ENCODE peak calls at places on chromosomes 12 and 14, in ten cellular contexts. B, N, P, T, U, V, R, I, S and E are unnamed samples.

GRCh38 chr12:66085213-66085612 is 45.3 kb downstream of the LLPH start:
- DNase-seq in B (no peak), N (no peak), P (no peak), T (no peak), U (no peak), V (no peak), R (no peak), I (no peak), S (no peak), E (no peak)

GRCh38 chr12:42696424-42697149 is 107.0 kb upstream of the PRICKLE1 start:
- DNase-seq in B (peak), N (no peak), P (peak), T (no peak), U (no peak), V (no peak), R (no peak), I (peak), S (peak), E (no peak)

GRCh38 chr14:61472025-61472672 is 150.8 kb downstream of the PRKCH start:
- DNase-seq in B (peak), N (no peak), P (no peak), T (peak), U (peak), V (no peak), R (no peak), I (peak), S (no peak), E (peak)

GRCh38 chr14:68842298-68842697 is 49.4 kb upstream of the ZFP36L1 start:
- DNase-seq in B (no peak), N (no peak), P (peak), T (no peak), U (no peak), V (no peak), R (no peak), I (no peak), S (no peak), E (no peak)

GRCh38 chr14:67934087-67934486 is 114.5 kb downstream of the RAD51B start:
- DNase-seq in B (peak), N (peak), P (peak), T (peak), U (peak), V (peak), R (peak), I (peak), S (no peak), E (peak)

GRCh38 chr12:11746024-11746771 is 96.7 kb downstream of the ETV6 start:
- DNase-seq in B (no peak), N (no peak), P (no peak), T (no peak), U (no peak), V (no peak), R (no peak), I (peak), S (no peak), E (peak)

GRCh38 chr14:65095633-65096205 is 6.6 kb downstream of the MAX start:
- DNase-seq in B (peak), N (no peak), P (peak), T (peak), U (peak), V (no peak), R (no peak), I (peak), S (peak), E (peak)

GRCh38 chr12:55745361-55746146 is 2.6 kb downstream of the GDF11 start:
- DNase-seq in B (peak), N (peak), P (no peak), T (no peak), U (no peak), V (no peak), R (no peak), I (peak), S (no peak), E (no peak)

GRCh38 chr12:48286665-48287064 is 64.1 kb downstream of the ZNF641 start:
- DNase-seq in B (no peak), N (peak), P (no peak), T (no peak), U (no peak), V (no peak), R (no peak), I (peak), S (no peak), E (no peak)

GRCh38 chr12:121767525-121768016 is 25.9 kb downstream of the RHOF start:
- DNase-seq in B (peak), N (no peak), P (peak), T (no peak), U (no peak), V (no peak), R (no peak), I (peak), S (no peak), E (peak)

GRCh38 chr12:30850684-30851083 is 75.9 kb upstream of the TSPAN11 start:
- DNase-seq in B (no peak), N (no peak), P (no peak), T (no peak), U (no peak), V (no peak), R (no peak), I (no peak), S (no peak), E (no peak)

GRCh38 chr14:74135386-74135785 is 50.6 kb downstream of the LIN52 start:
- DNase-seq in B (no peak), N (no peak), P (no peak), T (no peak), U (peak), V (no peak), R (no peak), I (peak), S (no peak), E (no peak)

GRCh38 chr12:104975621-104976343 is 10.3 kb upstream of the NOPCHAP1 start:
- DNase-seq in B (peak), N (no peak), P (no peak), T (no peak), U (no peak), V (no peak), R (no peak), I (no peak), S (no peak), E (peak)

GRCh38 chr14:66483322-66483721 is 2.8 kb upstream of the CCDC196 start:
- DNase-seq in B (peak), N (no peak), P (no peak), T (no peak), U (no peak), V (no peak), R (no peak), I (no peak), S (no peak), E (no peak)

GRCh38 chr12:72511906-72512305 is 239.7 kb downstream of the TRHDE start:
- DNase-seq in B (peak), N (no peak), P (no peak), T (no peak), U (peak), V (no peak), R (no peak), I (peak), S (no peak), E (peak)

GRCh38 chr12:40016960-40017359 is 88.9 kb downstream of the SLC2A13 start:
- DNase-seq in B (peak), N (no peak), P (no peak), T (peak), U (no peak), V (no peak), R (no peak), I (peak), S (peak), E (no peak)

GRCh38 chr14:103819503-103820307 is 27.7 kb downstream of the PPP1R13B start:
- DNase-seq in B (peak), N (peak), P (peak), T (no peak), U (peak), V (no peak), R (peak), I (no peak), S (no peak), E (no peak)

GRCh38 chr14:59268011-59268410 is 79.5 kb downstream of the DAAM1 start:
- DNase-seq in B (no peak), N (no peak), P (no peak), T (no peak), U (no peak), V (no peak), R (no peak), I (no peak), S (no peak), E (no peak)

GRCh38 chr14:75339059-75339458 is 60.4 kb downstream of the FOS start:
- DNase-seq in B (peak), N (no peak), P (no peak), T (no peak), U (no peak), V (no peak), R (no peak), I (peak), S (no peak), E (peak)

GRCh38 chr14:96243785-96244184 is 12.2 kb upstream of the BDKRB1 start:
- DNase-seq in B (peak), N (no peak), P (no peak), T (no peak), U (no peak), V (no peak), R (no peak), I (peak), S (no peak), E (no peak)

GRCh38 chr12:39620664-39621658 is 1.4 kb upstream of the ABCD2 start:
- DNase-seq in B (no peak), N (no peak), P (no peak), T (no peak), U (no peak), V (peak), R (no peak), I (peak), S (no peak), E (no peak)

GRCh38 chr12:22588817-22589216 is 36.2 kb upstream of the ETNK1 start:
- DNase-seq in B (no peak), N (no peak), P (no peak), T (peak), U (no peak), V (no peak), R (no peak), I (no peak), S (peak), E (no peak)

GRCh38 chr12:48985475-48985897 is 7.4 kb downstream of the WNT1 start:
- DNase-seq in B (no peak), N (no peak), P (no peak), T (no peak), U (no peak), V (no peak), R (no peak), I (no peak), S (peak), E (no peak)

GRCh38 chr12:121196902-121197301 is 13.0 kb upstream of the P2RX4 start:
- DNase-seq in B (no peak), N (no peak), P (no peak), T (no peak), U (no peak), V (no peak), R (no peak), I (no peak), S (no peak), E (no peak)

GRCh38 chr12:39406257-39406656 is 36.7 kb downstream of the KIF21A start:
- DNase-seq in B (no peak), N (no peak), P (no peak), T (no peak), U (no peak), V (no peak), R (no peak), I (no peak), S (no peak), E (no peak)

GRCh38 chr12:23895792-23896218 is 53.7 kb downstream of the SOX5 start:
- DNase-seq in B (no peak), N (peak), P (no peak), T (no peak), U (no peak), V (no peak), R (peak), I (no peak), S (no peak), E (no peak)

GRCh38 chr12:39713552-39713951 is 93.9 kb upstream of the ABCD2 start:
- DNase-seq in B (no peak), N (no peak), P (no peak), T (no peak), U (no peak), V (no peak), R (no peak), I (no peak), S (no peak), E (no peak)

GRCh38 chr12:82361461-82361915 is 3.2 kb downstream of the METTL25 start:
- DNase-seq in B (no peak), N (no peak), P (no peak), T (no peak), U (no peak), V (no peak), R (no peak), I (no peak), S (no peak), E (no peak)

GRCh38 chr14:87133073-87133815 is 859.7 kb downstream of the GALC start:
- DNase-seq in B (peak), N (no peak), P (no peak), T (peak), U (no peak), V (no peak), R (no peak), I (peak), S (peak), E (no peak)

GRCh38 chr12:53743277-53744129 is 8.3 kb downstream of the CISTR start:
- DNase-seq in B (peak), N (peak), P (peak), T (no peak), U (no peak), V (peak), R (no peak), I (peak), S (peak), E (no peak)

GRCh38 chr12:93323625-93324165 is 54.0 kb upstream of the NUDT4 start:
- DNase-seq in B (peak), N (no peak), P (no peak), T (no peak), U (no peak), V (no peak), R (no peak), I (no peak), S (no peak), E (peak)

GRCh38 chr14:74825008-74825407 is 50.9 kb downstream of the PROX2 start:
- DNase-seq in B (peak), N (no peak), P (no peak), T (no peak), U (peak), V (no peak), R (no peak), I (peak), S (no peak), E (peak)

GRCh38 chr12:49345840-49346658 is 639 bp upstream of the DNAJC22 start:
- DNase-seq in B (no peak), N (no peak), P (no peak), T (no peak), U (no peak), V (no peak), R (no peak), I (no peak), S (no peak), E (no peak)

GRCh38 chr12:109701064-109701463 is 12.6 kb upstream of the FAM222A start:
- DNase-seq in B (no peak), N (no peak), P (no peak), T (no peak), U (no peak), V (no peak), R (no peak), I (no peak), S (no peak), E (no peak)

GRCh38 chr12:32270818-32271710 is 128.3 kb upstream of the FGD4 start:
- DNase-seq in B (peak), N (peak), P (no peak), T (peak), U (no peak), V (no peak), R (no peak), I (peak), S (no peak), E (peak)

GRCh38 chr14:85535916-85536834 is 6.2 kb downstream of the FLRT2 start:
- DNase-seq in B (peak), N (no peak), P (no peak), T (no peak), U (no peak), V (no peak), R (no peak), I (peak), S (no peak), E (peak)

GRCh38 chr12:34395056-34396005 is 373.0 kb downstream of the ALG10 start:
- DNase-seq in B (no peak), N (peak), P (peak), T (no peak), U (no peak), V (peak), R (no peak), I (no peak), S (peak), E (no peak)
- TF ChIP-seq CTCF in B (no peak), N (no peak), P (no peak), T (no peak), U (no peak), V (no peak), R (no peak), I (no peak), S (no peak), E (no peak)

GRCh38 chr14:93206793-93207467 is at the start of the genes GON7 and UBR7:
- DNase-seq in B (peak), N (peak), P (peak), T (peak), U (peak), V (peak), R (peak), I (peak), S (peak), E (peak)
- TF ChIP-seq CTCF in B (no peak), N (peak), P (peak), T (no peak), U (peak), V (peak), R (peak), I (no peak), S (no peak), E (peak)

DNA sequence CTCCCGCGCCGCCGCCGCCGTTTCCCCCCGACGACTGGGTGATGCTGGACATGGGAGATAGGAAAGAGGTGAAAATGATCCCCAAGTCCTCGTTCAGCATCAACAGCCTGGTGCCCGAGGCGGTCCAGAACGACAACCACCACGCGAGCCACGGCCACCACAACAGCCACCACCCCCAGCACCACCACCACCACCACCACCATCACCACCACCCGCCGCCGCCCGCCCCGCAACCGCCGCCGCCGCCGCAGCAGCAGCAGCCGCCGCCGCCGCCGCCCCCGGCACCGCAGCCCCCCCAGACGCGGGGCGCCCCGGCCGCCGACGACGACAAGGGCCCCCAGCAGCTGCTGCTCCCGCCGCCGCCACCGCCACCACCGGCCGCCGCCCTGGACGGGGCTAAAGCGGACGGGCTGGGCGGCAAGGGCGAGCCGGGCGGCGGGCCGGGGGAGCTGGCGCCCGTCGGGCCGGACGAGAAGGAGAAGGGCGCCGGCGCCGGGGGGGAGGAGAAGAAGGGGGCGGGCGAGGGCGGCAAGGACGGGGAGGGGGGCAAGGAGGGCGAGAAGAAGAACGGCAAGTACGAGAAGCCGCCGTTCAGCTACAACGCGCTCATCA is 758 bp downstream of the FOXG1 start:
- DNase-seq in B (no peak), N (no peak), P (no peak), T (no peak), U (no peak), V (no peak), R (no peak), I (no peak), S (no peak), E (no peak)
- TF ChIP-seq CTCF in B (no peak), N (no peak), P (no peak), T (no peak), U (no peak), V (no peak), R (no peak), I (no peak), S (no peak), E (no peak)

DNA sequence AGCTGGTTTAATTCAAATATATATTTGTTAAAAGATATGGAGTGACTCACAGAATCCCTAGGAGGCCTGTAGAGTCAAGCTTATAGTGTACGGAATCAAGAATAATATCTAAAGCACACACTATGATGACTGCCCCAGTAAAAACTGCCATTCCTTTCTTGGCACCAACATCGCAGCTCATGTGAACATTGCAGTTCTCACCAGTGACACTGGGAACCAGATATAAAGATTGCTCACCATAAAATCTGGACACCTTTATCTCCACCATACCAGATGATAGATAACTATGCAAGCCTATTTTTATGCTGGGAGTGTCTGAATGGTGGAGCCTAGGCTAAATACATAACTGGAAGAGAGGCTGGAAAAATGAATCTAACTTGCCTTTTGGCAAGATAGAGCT is 463.9 kb upstream of the TBX3 start:
- DNase-seq in B (no peak), N (no peak), P (no peak), T (no peak), U (no peak), V (no peak), R (no peak), I (no peak), S (no peak), E (no peak)
- TF ChIP-seq CTCF in B (no peak), N (no peak), P (no peak), T (no peak), U (no peak), V (no peak), R (no peak), I (no peak), S (no peak), E (no peak)

GRCh38 chr12:16076553-16076952 is 165.4 kb downstream of the DERA start:
- DNase-seq in B (peak), N (peak), P (no peak), T (peak), U (no peak), V (peak), R (no peak), I (peak), S (peak), E (no peak)
- TF ChIP-seq CTCF in B (peak), N (no peak), P (no peak), T (peak), U (peak), V (peak), R (peak), I (peak), S (peak), E (peak)